ENCODE peak calls at places on chromosomes 6 and 20, in four cellular contexts. B, V, H and P are unnamed samples.

GRCh38 chr6:142300758-142301251 is 1.0 kb upstream of the ADGRG6 start:
- DNase-seq in V (peak), B (no peak), H (no peak), P (peak)

GRCh38 chr6:110880651-110881050 is 6.1 kb downstream of the AMD1 start:
- DNase-seq in V (no peak), H (no peak), B (no peak), P (no peak)

GRCh38 chr6:142871910-142872331 is 73.1 kb downstream of the HIVEP2 start:
- DNase-seq in V (peak), H (peak), B (peak), P (peak)

GRCh38 chr6:109695468-109695867 is 4.4 kb downstream of the FIG4 start:
- DNase-seq in V (no peak), H (no peak), B (no peak), P (no peak)

GRCh38 chr6:11322252-11322885 is 89.9 kb upstream of the NEDD9 start:
- DNase-seq in H (no peak), V (no peak), B (no peak), P (no peak)

GRCh38 chr20:50415516-50416268 is 94.5 kb upstream of the PTPN1 start:
- DNase-seq in V (peak), H (no peak), B (no peak), P (peak)

GRCh38 chr20:437787-438486 is 24.4 kb downstream of the TBC1D20 start:
- DNase-seq in V (no peak), B (no peak), H (no peak), P (no peak)

GRCh38 chr20:32907886-32908285 is 49.2 kb downstream of the EFCAB8 start:
- DNase-seq in B (no peak), V (no peak), H (no peak), P (no peak)

GRCh38 chr6:122008105-122009100 is 391.0 kb upstream of the HSF2 start:
- DNase-seq in H (no peak), B (no peak), V (peak), P (no peak)

DNA sequence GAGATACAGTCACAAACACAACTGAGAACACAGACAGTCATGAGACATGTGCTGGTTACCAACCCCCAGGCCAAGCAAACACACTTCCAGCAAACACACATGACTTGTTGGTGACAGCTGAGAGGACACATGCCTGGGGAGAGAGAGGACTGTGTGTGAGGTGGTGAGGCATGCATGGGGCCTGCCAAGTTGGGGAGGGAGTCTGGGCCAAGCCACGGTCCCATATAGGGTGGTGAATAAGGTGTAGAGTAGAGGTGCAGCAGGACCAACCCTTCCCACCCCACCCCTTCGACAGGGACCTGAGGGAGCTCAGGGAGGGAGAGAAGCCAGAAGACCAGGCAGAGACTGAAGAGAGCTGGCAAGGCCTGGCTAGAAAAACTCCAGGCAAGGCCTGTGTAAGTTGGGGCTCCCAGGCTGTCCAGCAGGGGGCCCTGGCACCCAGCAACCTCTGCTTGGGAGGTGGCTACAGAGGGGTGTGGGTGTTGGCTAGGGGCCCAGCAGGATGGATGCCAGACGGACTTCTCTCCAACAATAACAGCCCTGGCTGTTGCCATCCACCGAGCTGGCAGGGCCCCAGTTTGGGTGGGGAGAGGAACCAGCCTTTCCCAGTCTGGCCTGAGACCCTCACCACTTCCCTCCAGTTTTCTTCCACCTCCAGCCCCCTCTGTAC is 2.0 kb upstream of the SLC29A1 start:
- DNase-seq in H (peak), B (peak), V (peak), P (peak)
- H3K4me3 ChIP-seq in H (no peak), B (no peak), V (no peak), P (no peak)

DNA sequence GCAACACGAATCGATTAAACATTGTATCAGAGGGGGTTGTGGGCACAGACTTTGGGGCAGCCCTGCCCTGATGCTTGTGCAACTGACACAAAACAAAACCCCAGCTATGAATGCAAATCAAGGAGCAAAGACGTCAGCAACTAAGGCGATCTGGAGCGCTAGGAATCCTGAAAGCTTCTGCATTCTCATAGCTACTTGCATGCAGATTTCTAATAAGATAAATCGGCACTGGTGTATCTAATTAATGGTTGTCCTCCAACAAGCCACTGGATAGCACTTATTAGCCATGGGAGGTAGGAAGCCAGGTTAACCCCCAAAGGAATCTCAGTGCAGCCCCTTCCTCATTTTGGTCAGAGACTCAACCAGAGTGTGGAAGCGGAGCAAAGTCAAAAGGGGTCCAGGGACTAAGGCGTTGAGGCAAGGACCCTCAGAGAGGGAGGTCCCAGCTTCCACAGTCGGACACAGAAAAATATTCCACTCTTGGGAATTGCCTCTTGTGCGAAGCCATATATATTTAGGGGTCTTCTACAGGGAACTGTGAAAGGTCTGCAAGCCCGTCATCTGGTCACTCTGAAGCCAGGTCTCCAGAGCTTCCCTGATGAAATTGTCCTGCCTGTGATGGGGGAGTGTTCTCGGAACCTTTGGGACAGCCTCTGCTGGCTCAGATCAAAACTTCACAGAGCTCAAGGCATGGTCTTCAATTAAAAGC is 160.9 kb downstream of the TBXT start:
- DNase-seq in H (no peak), V (peak), B (no peak), P (peak)
- H3K4me3 ChIP-seq in H (no peak), V (peak), B (no peak), P (no peak)

DNA sequence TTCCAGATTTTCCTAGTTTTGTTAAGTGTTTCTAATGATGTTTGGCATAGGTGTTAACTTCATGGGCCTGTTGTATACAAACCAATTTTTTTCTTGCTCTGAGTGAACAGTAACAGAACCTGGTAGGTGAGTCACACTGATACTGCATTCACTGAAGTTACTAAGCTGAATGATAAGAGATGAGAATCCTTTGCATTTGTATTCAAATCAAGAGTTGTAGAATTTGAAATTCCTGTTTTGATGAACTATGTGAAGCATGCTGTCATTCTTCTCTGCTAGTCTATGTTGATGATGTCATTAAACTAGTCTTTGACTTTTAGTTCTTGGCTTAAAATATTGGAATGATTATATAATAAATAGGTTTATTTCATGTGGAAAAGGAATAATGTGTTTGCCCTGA is 37.9 kb downstream of the PTPRA start:
- DNase-seq in V (no peak), B (no peak), H (no peak), P (no peak)
- H3K4me3 ChIP-seq in V (no peak), B (no peak), H (no peak), P (no peak)

GRCh38 chr20:42379385-42379784 is 761.2 kb upstream of the CHD6 start:
- DNase-seq in B (no peak), H (no peak), V (no peak), P (no peak)
- H3K4me3 ChIP-seq in B (no peak), H (no peak), V (no peak), P (no peak)

GRCh38 chr6:43492673-43493072 is 15.3 kb downstream of the TJAP1 start:
- DNase-seq in B (no peak), V (no peak), H (no peak), P (peak)
- H3K4me3 ChIP-seq in B (no peak), V (no peak), H (no peak), P (no peak)

GRCh38 chr6:1316482-1317220 is 4.8 kb downstream of the FOXQ1 start:
- DNase-seq in V (no peak), H (no peak), B (no peak), P (no peak)
- H3K4me3 ChIP-seq in V (peak), H (peak), B (peak), P (peak)

GRCh38 chr6:18503588-18504231 is 116.6 kb downstream of the RNF144B start:
- DNase-seq in H (peak), V (peak), B (no peak), P (peak)
- H3K4me3 ChIP-seq in H (no peak), V (peak), B (no peak), P (peak)

DNA sequence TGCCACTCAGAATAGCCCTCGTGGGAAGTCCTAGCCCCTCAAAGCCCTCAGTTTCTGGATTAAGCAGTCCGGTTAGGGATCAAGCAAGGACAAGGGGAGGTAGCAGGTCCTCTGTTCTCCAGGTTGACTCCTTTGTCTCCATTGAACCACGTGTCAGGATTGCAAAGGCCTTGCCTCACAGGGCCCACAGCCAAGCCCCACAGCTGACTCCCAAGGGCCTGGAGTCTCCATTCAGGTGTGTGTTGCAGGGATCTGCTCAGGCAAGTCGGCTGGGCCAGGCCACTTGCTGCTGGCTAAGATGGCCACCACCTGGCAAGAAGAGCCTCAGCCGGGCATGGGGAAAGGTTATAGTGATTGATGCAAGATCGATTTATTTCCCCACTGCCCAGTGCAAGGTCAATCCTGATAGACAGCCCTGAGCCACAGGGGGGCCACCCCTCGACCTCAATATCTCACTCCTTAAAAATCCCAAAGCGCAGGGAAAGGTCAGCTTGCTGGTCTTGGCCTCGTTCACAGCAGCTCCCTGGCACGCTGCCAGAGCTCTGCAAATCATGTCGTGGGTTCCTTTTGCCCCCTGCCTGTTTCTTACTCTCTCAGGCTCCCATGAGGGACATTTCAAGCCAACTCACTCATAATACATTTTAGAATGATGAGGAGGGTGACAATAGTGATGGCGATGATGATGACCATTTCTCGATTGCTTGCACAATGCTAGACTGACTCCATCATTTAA is 75.9 kb downstream of the EDN3 start:
- DNase-seq in B (no peak), H (no peak), V (no peak), P (no peak)
- H3K4me3 ChIP-seq in B (no peak), H (no peak), V (no peak), P (no peak)